ENCODE peak calls at places on chromosomes 3 and 15, in seven cellular contexts. U is immature natural killer cell, J is T1000, I is NCI-H2081, S is AG20443, E is foreskin fibroblast, G is ELR. R is an unnamed sample.

GRCh38 chr3:129565902-129566301 is 22.9 kb downstream of the H1-8 start:
- DNase-seq in U (no peak), J (no peak), I (no peak), S (no peak), E (no peak), G (no peak), R (no peak)

GRCh38 chr15:56467626-56468025 is 2.7 kb upstream of the MNS1 start:
- DNase-seq in U (no peak), J (no peak), I (no peak), S (no peak), E (no peak), G (no peak), R (no peak)

GRCh38 chr3:133836497-133837158 is 31.0 kb downstream of the SRPRB start:
- DNase-seq in U (no peak), J (no peak), I (no peak), S (no peak), E (no peak), G (no peak), R (no peak)

GRCh38 chr15:49300856-49301255 is 122.2 kb upstream of the FGF7 start:
- DNase-seq in U (no peak), J (no peak), I (no peak), S (no peak), E (no peak), G (no peak), R (no peak)

GRCh38 chr3:164194842-164195241 is 883.5 kb downstream of the SI start:
- DNase-seq in U (no peak), J (no peak), I (no peak), S (no peak), E (no peak), G (peak; percentile 11), R (no peak)

GRCh38 chr3:38524141-38524739 is 28.1 kb downstream of the EXOG start:
- DNase-seq in U (no peak), J (no peak), I (no peak), S (no peak), E (no peak), G (peak; percentile 28), R (no peak)

GRCh38 chr3:158508481-158508880 is 62.5 kb upstream of the MLF1 start:
- DNase-seq in U (no peak), J (no peak), I (no peak), S (no peak), E (peak; percentile 34), G (peak; percentile 83), R (no peak)

GRCh38 chr3:100698736-100699135 is 10.6 kb upstream of the TFG start:
- DNase-seq in U (no peak), J (no peak), I (no peak), S (no peak), E (no peak), G (no peak), R (no peak)

GRCh38 chr3:23376516-23377248 is 173.6 kb downstream of the UBE2E2 start:
- DNase-seq in U (no peak), J (no peak), I (no peak), S (no peak), E (no peak), G (no peak), R (no peak)

GRCh38 chr15:40754574-40754882 is 526 bp downstream of the RMDN3 start:
- DNase-seq in U (peak; percentile 27), J (no peak), I (no peak), S (no peak), E (peak; percentile 57), G (peak; percentile 21), R (no peak)

GRCh38 chr3:150251654-150252053 is 156.4 kb upstream of the TSC22D2 start:
- DNase-seq in U (no peak), J (no peak), I (no peak), S (no peak), E (no peak), G (peak; percentile 61), R (no peak)

GRCh38 chr3:31235062-31235704 is 297.5 kb upstream of the STT3B start:
- DNase-seq in U (no peak), J (no peak), I (no peak), S (no peak), E (peak; percentile 28), G (no peak), R (no peak)

GRCh38 chr15:87365221-87365620 is 891.3 kb downstream of the NTRK3 start:
- DNase-seq in U (no peak), J (no peak), I (no peak), S (peak; percentile 81), E (peak; percentile 81), G (peak; percentile 81), R (no peak)

GRCh38 chr3:183533410-183534132 is 21.9 kb downstream of the KLHL6 start:
- DNase-seq in U (peak; percentile 52), J (no peak), I (no peak), S (no peak), E (no peak), G (no peak), R (no peak)

GRCh38 chr3:73513260-73513659 is 111.5 kb downstream of the PDZRN3 start:
- DNase-seq in U (no peak), J (no peak), I (no peak), S (no peak), E (no peak), G (no peak), R (no peak)

GRCh38 chr3:111069974-111070751 is 1.5 kb upstream of the NECTIN3 start:
- DNase-seq in U (no peak), J (no peak), I (no peak), S (peak; percentile 33), E (peak; percentile 51), G (peak; percentile 42), R (peak; percentile 12)

GRCh38 chr3:180036678-180037455 is at the start of gene PEX5L:
- DNase-seq in U (no peak), J (peak; percentile 44), I (peak; percentile 98), S (peak; percentile 83), E (peak; percentile 42), G (peak; percentile 73), R (peak; percentile 62)

GRCh38 chr15:79853492-79854328 is 43.1 kb downstream of the MTHFS start:
- DNase-seq in U (peak; percentile 31), J (peak; percentile 20), I (peak; percentile 61), S (peak; percentile 85), E (peak; percentile 94), G (peak; percentile 89), R (peak; percentile 75)

GRCh38 chr3:195042741-195043611 is 228.0 kb downstream of the XXYLT1 start:
- DNase-seq in U (no peak), J (no peak), I (no peak), S (no peak), E (no peak), G (peak; percentile 27), R (no peak)

R was measured in HEK293T.